ENCODE peak calls at places on chromosomes 4 and X, in five cellular contexts. M is IMR-90, H is H1, L is neuronal stem cell, A is mesenchymal stem cell. Y is an unnamed sample.
A peak's percentile ranks its signal among the peaks of the same experiment; 100 is the strongest.

GRCh38 chr4:6383929-6384328 is 88.5 kb downstream of the PPP2R2C start:
- DNase-seq in H (no peak), A (no peak), M (no peak), L (no peak), Y (no peak)

GRCh38 chr4:24131954-24132673 is 242.3 kb upstream of the PPARGC1A start:
- DNase-seq in H (no peak), L (no peak), A (no peak), M (no peak), Y (no peak)

GRCh38 chr4:168486961-168487820 is 6.9 kb upstream of the DDX60L start:
- DNase-seq in H (no peak), L (no peak), A (peak; percentile 52), M (peak; percentile 82), Y (peak; percentile 53)

GRCh38 chr4:25580633-25581467 is 74.8 kb upstream of the SLC34A2 start:
- DNase-seq in L (no peak), A (no peak), M (no peak), H (no peak), Y (no peak)

GRCh38 chr4:83599183-83599582 is 63.3 kb downstream of the GPAT3 start:
- DNase-seq in H (no peak), A (peak; percentile 57), L (no peak), M (peak; percentile 59), Y (peak; percentile 69)

GRCh38 chrX:134171661-134172587 is 65.1 kb upstream of the CCDC160 start:
- DNase-seq in L (no peak), M (no peak), A (peak; percentile 6), H (no peak), Y (peak; percentile 84)

GRCh38 chrX:30219372-30219771 is 4.0 kb downstream of the MAGEB2 start:
- DNase-seq in A (no peak), M (no peak), L (no peak), H (peak; percentile 19), Y (no peak)

GRCh38 chr4:7285244-7286122 is 93.1 kb downstream of the SORCS2 start:
- DNase-seq in H (no peak), A (no peak), L (no peak), M (no peak), Y (no peak)

GRCh38 chr4:55902677-55903076 is 46.1 kb upstream of the CEP135 start:
- DNase-seq in L (no peak), A (no peak), M (no peak), H (no peak), Y (no peak)

GRCh38 chr4:160836431-160836830 is 1327.4 kb downstream of the FSTL5 start:
- DNase-seq in L (no peak), A (peak; percentile 5), M (no peak), H (no peak), Y (no peak)

GRCh38 chr4:182649698-182650477 is 267.3 kb downstream of the DCTD start:
- DNase-seq in L (no peak), M (peak; percentile 68), H (no peak), A (no peak), Y (peak; percentile 22)

GRCh38 chr4:169238445-169238844 is 32.3 kb downstream of the SH3RF1 start:
- DNase-seq in H (no peak), L (no peak), A (no peak), M (peak; percentile 47), Y (no peak)

GRCh38 chrX:28659269-28659668 is 72.0 kb downstream of the IL1RAPL1 start:
- DNase-seq in M (no peak), H (peak; percentile 29), L (no peak), A (no peak), Y (peak; percentile 57)

GRCh38 chrX:19673334-19674040 is 158.2 kb upstream of the MAP3K15 start:
- DNase-seq in A (peak; percentile 91), M (peak; percentile 95), H (no peak), L (no peak), Y (peak; percentile 60)

GRCh38 chrX:44343412-44343942 is at the start of gene EFHC2:
- DNase-seq in M (no peak), H (no peak), L (no peak), A (peak; percentile 33), Y (peak; percentile 44)

GRCh38 chr4:179325181-179325580 is 1882.9 kb upstream of the AGA start:
- DNase-seq in A (no peak), L (no peak), M (no peak), H (no peak), Y (no peak)

GRCh38 chrX:39308126-39308525 is 506.9 kb downstream of the MID1IP1 start:
- DNase-seq in A (peak; percentile 46), L (no peak), M (no peak), H (no peak), Y (no peak)

GRCh38 chrX:151458824-151459223 is 61.8 kb downstream of the VMA21 start:
- DNase-seq in M (peak; percentile 0), L (no peak), H (no peak), A (no peak), Y (peak; percentile 86)

GRCh38 chrX:36898301-36898700 is 109.9 kb upstream of the FAM47C start:
- DNase-seq in L (no peak), H (no peak), M (peak; percentile 0), A (peak; percentile 2), Y (peak; percentile 11)

GRCh38 chrX:70422886-70423336 is at the start of gene GDPD2:
- DNase-seq in A (no peak), M (no peak), L (peak; percentile 73), H (peak; percentile 61), Y (peak; percentile 94)

GRCh38 chrX:129427267-129427666 is 96.0 kb downstream of the SMARCA1 start:
- DNase-seq in H (no peak), L (no peak), A (no peak), M (no peak), Y (no peak)

GRCh38 chr4:81470456-81471327 is 1.0 kb downstream of the RASGEF1B start:
- DNase-seq in L (no peak), A (peak; percentile 13), H (no peak), M (no peak), Y (peak; percentile 77)

GRCh38 chrX:41066969-41067368 is 18.3 kb upstream of the USP9X start:
- DNase-seq in M (no peak), H (no peak), A (no peak), L (no peak), Y (no peak)

GRCh38 chrX:152926923-152927322 is 29.1 kb downstream of the ZNF185 start:
- DNase-seq in M (peak; percentile 10), L (no peak), A (peak; percentile 23), H (no peak), Y (peak; percentile 45)

DNA sequence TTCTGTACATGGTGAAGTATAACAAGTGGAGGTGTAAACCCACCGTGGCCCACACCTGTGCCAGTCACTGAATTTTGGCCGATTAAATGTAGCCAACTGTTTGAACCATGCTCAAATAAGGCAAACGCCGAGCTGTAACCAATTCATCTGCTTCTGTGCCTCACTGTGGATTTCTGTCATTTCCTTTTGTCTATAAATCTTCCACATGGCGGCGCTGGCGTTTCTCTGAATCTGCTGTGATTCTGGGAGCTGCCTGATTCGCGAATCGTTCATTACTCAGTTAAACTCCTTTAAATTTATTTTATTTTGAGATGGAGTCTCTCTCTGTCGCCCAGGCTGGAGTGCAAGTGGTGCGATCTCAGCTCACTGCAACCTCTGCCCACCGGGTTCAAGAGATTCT is 19.2 kb downstream of the SUPT20HL2 start:
- DNase-seq in A (peak; percentile 6), H (peak; percentile 2), M (no peak), L (no peak), Y (peak; percentile 40)
- H2BK15ac ChIP-seq in A (no peak overlapping the region), H (no peak overlapping the region), M (no peak overlapping the region), L (no peak overlapping the region), Y (no peak overlapping the region)

GRCh38 chrX:1609759-1610158 is 5.1 kb upstream of the ASMT start:
- DNase-seq in L (no peak), H (no peak), M (no peak), A (no peak), Y (no peak)

GRCh38 chrX:1610736-1611135 is 4.1 kb upstream of the ASMT start:
- DNase-seq in L (no peak), H (no peak), M (no peak), A (no peak), Y (no peak)

GRCh38 chrX:1610166-1610565 is 4.7 kb upstream of the ASMT start:
- DNase-seq in A (no peak), L (no peak), H (no peak), M (no peak), Y (no peak)

GRCh38 chrX:1606476-1606875 is 8.4 kb upstream of the ASMT start:
- DNase-seq in M (no peak), L (no peak), A (no peak), H (no peak), Y (no peak)

GRCh38 chrX:1609311-1609710 is 5.5 kb upstream of the ASMT start:
- DNase-seq in M (no peak), A (no peak), H (no peak), L (no peak), Y (no peak)
- H2AK5ac ChIP-seq in M (no peak overlapping the region), A (no peak overlapping the region), H (no peak overlapping the region), L (no peak overlapping the region), Y (no peak overlapping the region)

DNA sequence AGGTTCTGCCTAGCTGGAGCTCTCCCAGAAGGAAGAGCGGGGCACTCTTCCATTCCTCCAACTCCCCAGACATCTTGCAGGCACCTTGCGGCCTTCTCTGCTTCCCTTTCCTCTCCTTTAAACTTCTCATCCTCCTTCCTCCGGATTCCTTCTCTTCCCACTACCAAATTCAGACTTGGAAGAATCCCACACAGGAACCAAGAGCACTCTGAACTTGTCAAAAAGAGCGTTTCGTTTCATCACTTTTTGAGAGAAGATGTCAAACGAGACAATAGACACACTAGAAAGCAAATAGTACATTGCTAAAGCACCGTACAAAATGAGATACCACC is 512 bp upstream of the UCP1 start:
- DNase-seq in M (no peak), L (no peak), H (no peak), A (no peak), Y (no peak)
- H3K4me3 ChIP-seq in M (no peak overlapping the region), L (peak overlapping the region; percentile 76), H (peak overlapping the region; percentile 61), A (no peak overlapping the region), Y (no peak overlapping the region)

GRCh38 chrX:71532078-71532752 is 689 bp upstream of the OGT start:
- DNase-seq in A (peak; percentile 83), L (no peak), M (peak; percentile 66), H (no peak), Y (no peak)

GRCh38 chrX:71533850-71534515 is 1.1 kb downstream of the OGT start:
- DNase-seq in A (peak; percentile 66), H (no peak), M (peak; percentile 32), L (peak; percentile 47), Y (peak; percentile 68)

GRCh38 chrX:71533514-71533849 is 578 bp downstream of the OGT start:
- DNase-seq in A (no peak), H (no peak), L (no peak), M (no peak), Y (no peak)

GRCh38 chrX:71534773-71535544 is 2.1 kb downstream of the OGT start:
- DNase-seq in L (no peak), H (no peak), M (no peak), A (peak; percentile 6), Y (no peak)

GRCh38 chrX:71532753-71533425 is at the start of gene OGT:
- DNase-seq in H (peak; percentile 82), M (peak; percentile 97), A (peak; percentile 98), L (peak; percentile 86), Y (peak; percentile 98)
- H2BK15ac ChIP-seq in H (no peak within 1 kb of the TSS), M (peak within 1 kb of the TSS; percentile 25), A (no peak within 1 kb of the TSS), L (no peak within 1 kb of the TSS), Y (no peak within 1 kb of the TSS)

GRCh38 chr4:3522326-3522640 is 9.9 kb downstream of the LRPAP1 start:
- DNase-seq in A (no peak), L (no peak), H (no peak), M (no peak), Y (no peak)

GRCh38 chr4:3523146-3523627 is 9.0 kb downstream of the LRPAP1 start:
- DNase-seq in L (no peak), H (no peak), M (no peak), A (no peak), Y (no peak)

GRCh38 chr4:3522651-3523050 is 9.6 kb downstream of the LRPAP1 start:
- DNase-seq in H (no peak), L (no peak), A (no peak), M (no peak), Y (no peak)

GRCh38 chr4:3520796-3521600 is 11.2 kb downstream of the LRPAP1 start:
- DNase-seq in A (no peak), L (no peak), H (no peak), M (no peak), Y (no peak)

GRCh38 chr4:3521621-3522325 is 10.4 kb downstream of the LRPAP1 start:
- DNase-seq in L (no peak), H (no peak), A (no peak), M (no peak), Y (no peak)
- H2AK5ac ChIP-seq in L (no peak overlapping the region), H (no peak overlapping the region), A (no peak overlapping the region), M (no peak overlapping the region), Y (no peak overlapping the region)

Y was measured in mesendoderm.